ENCODE peak calls at places on chromosomes 12 and 14, in seven cellular contexts. T is stomach, P is endothelial cell of umbilical vein, I is Panc1, S is suprapubic skin, E is HCT116, D is GM23338. R is an unnamed sample.

GRCh38 chr12:99658950-99659349 is 11.4 kb downstream of the GARIN6 start:
- DNase-seq in T (no peak), P (no peak), I (no peak), S (no peak), E (peak), D (peak), R (no peak)

GRCh38 chr14:81402123-81402495 is 2.0 kb upstream of the STON2 start:
- DNase-seq in T (no peak), P (no peak), I (no peak), S (no peak), E (no peak), D (no peak), R (no peak)

GRCh38 chr12:117583677-117584076 is 222.3 kb upstream of the NOS1 start:
- DNase-seq in T (no peak), P (no peak), I (no peak), S (no peak), E (no peak), D (peak), R (no peak)

GRCh38 chr14:100422556-100423420 is 99.6 kb downstream of the SLC25A47 start:
- DNase-seq in T (no peak), P (no peak), I (no peak), S (no peak), E (no peak), D (no peak), R (no peak)

GRCh38 chr14:53663709-53664108 is 292.9 kb downstream of the BMP4 start:
- DNase-seq in T (no peak), P (peak), I (no peak), S (no peak), E (peak), D (peak), R (no peak)

GRCh38 chr12:128266559-128267245 is at the start of gene TMEM132C:
- DNase-seq in T (no peak), P (no peak), I (no peak), S (no peak), E (no peak), D (peak), R (peak)

GRCh38 chr12:131076791-131077747 is 123.4 kb downstream of the ADGRD1 start:
- DNase-seq in T (peak), P (no peak), I (no peak), S (peak), E (no peak), D (no peak), R (no peak)

GRCh38 chr14:70942342-70942706 is 35.1 kb downstream of the PCNX1 start:
- DNase-seq in T (no peak), P (no peak), I (no peak), S (no peak), E (no peak), D (no peak), R (no peak)

GRCh38 chr14:20986811-20987210 is 3.0 kb upstream of the METTL17 start:
- DNase-seq in T (no peak), P (peak), I (peak), S (no peak), E (peak), D (no peak), R (no peak)

GRCh38 chr12:47307680-47308399 is 228.1 kb upstream of the AMIGO2 start:
- DNase-seq in T (peak), P (peak), I (peak), S (no peak), E (peak), D (peak), R (no peak)

GRCh38 chr12:6370576-6370935 is 4.8 kb downstream of the SCNN1A start:
- DNase-seq in T (no peak), P (no peak), I (no peak), S (no peak), E (no peak), D (no peak), R (no peak)

GRCh38 chr12:119206348-119207075 is 27.8 kb downstream of the HSPB8 start:
- DNase-seq in T (no peak), P (no peak), I (no peak), S (no peak), E (no peak), D (peak), R (no peak)

GRCh38 chr14:98173291-98173690 is 1098.7 kb downstream of the BCL11B start:
- DNase-seq in T (no peak), P (no peak), I (no peak), S (no peak), E (no peak), D (no peak), R (no peak)

GRCh38 chr14:105891631-105892452 is 365.5 kb downstream of the TMEM121 start:
- DNase-seq in T (peak), P (no peak), I (no peak), S (no peak), E (no peak), D (no peak), R (peak)

GRCh38 chr12:120247621-120248030 is 17.9 kb downstream of the PXN start:
- DNase-seq in T (no peak), P (no peak), I (no peak), S (no peak), E (no peak), D (no peak), R (no peak)

GRCh38 chr14:58817846-58818245 is 180.1 kb downstream of the DACT1 start:
- DNase-seq in T (no peak), P (no peak), I (no peak), S (no peak), E (no peak), D (no peak), R (no peak)

GRCh38 chr12:93098077-93098476 is 169.0 kb upstream of the EEA1 start:
- DNase-seq in T (peak), P (peak), I (peak), S (peak), E (peak), D (peak), R (no peak)

GRCh38 chr12:2537868-2538541 is 256.8 kb upstream of the FKBP4 start:
- DNase-seq in T (no peak), P (no peak), I (no peak), S (no peak), E (no peak), D (no peak), R (no peak)

GRCh38 chr14:101480747-101481530 is 80.4 kb upstream of the DIO3 start:
- DNase-seq in T (peak), P (no peak), I (peak), S (peak), E (no peak), D (no peak), R (no peak)

GRCh38 chr12:13196302-13196921 is at the start of gene EMP1:
- DNase-seq in T (peak), P (peak), I (peak), S (peak), E (peak), D (no peak), R (peak)

GRCh38 chr12:107131832-107132616 is 38.7 kb upstream of the CRY1 start:
- DNase-seq in T (no peak), P (peak), I (peak), S (no peak), E (peak), D (peak), R (no peak)

GRCh38 chr12:24595652-24596235 is 353.2 kb downstream of the BCAT1 start:
- DNase-seq in T (no peak), P (no peak), I (no peak), S (no peak), E (no peak), D (peak), R (no peak)

GRCh38 chr14:68791078-68791983 is 1.5 kb downstream of the ZFP36L1 start:
- DNase-seq in T (peak), P (peak), I (no peak), S (no peak), E (no peak), D (peak), R (no peak)

GRCh38 chr12:51421266-51421884 is 3.3 kb upstream of the SLC4A8 start:
- DNase-seq in T (peak), P (peak), I (peak), S (no peak), E (peak), D (peak), R (no peak)

GRCh38 chr12:27781680-27782079 is 1.6 kb upstream of the MANSC4 start:
- DNase-seq in T (no peak), P (no peak), I (no peak), S (no peak), E (no peak), D (peak), R (no peak)

GRCh38 chr14:104856869-104857860 is 7.9 kb upstream of the CEP170B start:
- DNase-seq in T (no peak), P (no peak), I (no peak), S (peak), E (no peak), D (peak), R (no peak)

GRCh38 chr12:113214938-113215400 is 6.3 kb upstream of the TPCN1 start:
- DNase-seq in T (no peak), P (peak), I (no peak), S (peak), E (peak), D (no peak), R (no peak)

DNA sequence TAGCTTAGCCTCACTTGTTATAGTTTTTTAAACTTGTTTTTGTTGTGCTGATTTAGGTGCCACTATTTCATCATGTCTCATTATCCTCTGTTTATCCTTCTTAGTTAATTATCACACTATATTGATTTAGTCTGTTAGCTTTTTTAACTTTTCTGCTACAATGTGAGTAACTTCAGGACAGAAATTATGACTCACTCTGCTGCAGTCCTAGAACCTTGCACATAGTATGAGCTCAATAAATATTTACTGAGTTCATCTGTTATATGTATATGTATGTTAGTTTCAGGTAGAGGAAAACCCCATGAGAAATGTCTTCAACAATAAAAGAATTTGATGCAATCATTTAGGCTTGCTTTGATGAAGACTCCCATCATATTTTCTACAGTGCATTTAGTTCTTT is 224.3 kb upstream of the NAV3 start:
- DNase-seq in T (no peak), P (no peak), I (no peak), S (no peak), E (no peak), D (no peak), R (no peak)
- H3K4me3 ChIP-seq in T (no peak), P (no peak), I (no peak), S (no peak), E (no peak), D (no peak), R (no peak)

GRCh38 chr12:91575631-91576030 is 393.0 kb upstream of the DCN start:
- DNase-seq in T (no peak), P (no peak), I (no peak), S (no peak), E (no peak), D (no peak), R (no peak)

GRCh38 chr12:91576432-91576831 is 393.8 kb upstream of the DCN start:
- DNase-seq in T (no peak), P (no peak), I (no peak), S (no peak), E (no peak), D (no peak), R (no peak)

GRCh38 chr12:91579516-91580263 is 397.1 kb upstream of the DCN start:
- DNase-seq in T (no peak), P (no peak), I (no peak), S (no peak), E (no peak), D (no peak), R (no peak)

GRCh38 chr12:91574975-91575374 is 392.4 kb upstream of the DCN start:
- DNase-seq in T (no peak), P (no peak), I (no peak), S (no peak), E (no peak), D (no peak), R (no peak)

GRCh38 chr12:91577586-91578539 is 395.2 kb upstream of the DCN start:
- DNase-seq in T (no peak), P (peak), I (no peak), S (no peak), E (peak), D (peak), R (no peak)
- TF ChIP-seq CTCF in T (peak), P (peak), I (peak), S (peak), E (peak), D (peak), R (peak)

GRCh38 chr14:77314043-77314442 is 6.6 kb downstream of the POMT2 start:
- DNase-seq in T (no peak), P (no peak), I (peak), S (no peak), E (no peak), D (peak), R (no peak)
- TF ChIP-seq POLR2AphosphoS5 in T (peak), P (no peak), I (no peak), S (peak), E (no peak), D (no peak), R (no peak)

GRCh38 chr12:50033317-50033679 is 8.0 kb upstream of the RACGAP1 start:
- DNase-seq in T (no peak), P (no peak), I (no peak), S (peak), E (no peak), D (peak), R (no peak)

GRCh38 chr12:50032516-50033316 is 7.4 kb upstream of the RACGAP1 start:
- DNase-seq in T (peak), P (no peak), I (no peak), S (no peak), E (no peak), D (peak), R (no peak)
- H3K4me3 ChIP-seq in T (peak), P (peak), I (no peak), S (peak), E (no peak), D (peak), R (peak)

GRCh38 chr14:39419272-39419671 is 13.0 kb downstream of the FBXO33 start:
- DNase-seq in T (no peak), P (no peak), I (no peak), S (no peak), E (no peak), D (no peak), R (no peak)

GRCh38 chr14:39416072-39416471 is 16.2 kb downstream of the FBXO33 start:
- DNase-seq in T (no peak), P (no peak), I (no peak), S (no peak), E (no peak), D (no peak), R (no peak)

GRCh38 chr14:39422243-39422642 is 10.0 kb downstream of the FBXO33 start:
- DNase-seq in T (no peak), P (no peak), I (no peak), S (no peak), E (no peak), D (no peak), R (no peak)

DNA sequence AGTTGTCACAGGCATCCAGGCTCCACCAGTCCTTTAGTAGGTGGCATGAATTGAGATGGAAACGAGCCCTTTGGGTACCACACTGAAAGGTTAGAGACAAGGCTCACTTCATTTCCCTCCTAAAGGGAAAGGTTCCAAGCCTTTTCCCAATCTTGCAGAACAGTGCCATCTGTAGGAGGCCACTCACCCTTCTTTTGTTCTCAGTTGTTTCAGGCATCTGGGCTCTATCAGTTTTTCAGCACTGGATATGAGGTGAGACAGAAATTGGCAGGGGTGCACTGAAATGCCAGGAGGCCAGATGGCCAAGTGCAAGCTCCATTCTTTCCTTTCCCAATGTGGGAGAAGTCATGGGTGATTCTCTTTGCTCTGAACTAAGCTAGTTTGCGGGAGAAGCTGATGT is 15.2 kb downstream of the FBXO33 start:
- DNase-seq in T (no peak), P (peak), I (no peak), S (no peak), E (peak), D (peak), R (no peak)
- TF ChIP-seq CTCF in T (no peak), P (peak), I (peak), S (no peak), E (peak), D (peak), R (no peak)

R was measured in vagina.